ENCODE peak calls at places on chromosomes 16 and 17, in nine cellular contexts. One of them, this sample, is unnamed.
A peak's percentile ranks its signal among the peaks of the same experiment; 100 is the strongest.

GRCh38 chr17:72775914-72776313 is 316.6 kb downstream of the SLC39A11 start:
- DNase-seq in heart right ventricle: no peak
- DNase-seq in HCT116: no peak
- DNase-seq in A549: no peak
- DNase-seq in CD8-positive, alpha-beta T cell: no peak
- DNase-seq in RWPE1: no peak
- DNase-seq in right lobe of liver: no peak
- DNase-seq in thoracic aorta: no peak
- DNase-seq in stomach: no peak
- DNase-seq in this sample: no peak

GRCh38 chr16:57884655-57885133 is 82.4 kb upstream of the KIFC3 start:
- DNase-seq in heart right ventricle: no peak
- DNase-seq in HCT116: no peak
- DNase-seq in A549: no peak
- DNase-seq in CD8-positive, alpha-beta T cell: no peak
- DNase-seq in RWPE1: no peak
- DNase-seq in right lobe of liver: no peak
- DNase-seq in thoracic aorta: no peak
- DNase-seq in stomach: no peak
- DNase-seq in this sample: no peak

GRCh38 chr17:2023692-2024571 is 1.2 kb downstream of the RTN4RL1 start:
- DNase-seq in heart right ventricle: no peak
- DNase-seq in HCT116: peak; percentile 59
- DNase-seq in A549: peak; percentile 64
- DNase-seq in CD8-positive, alpha-beta T cell: no peak
- DNase-seq in RWPE1: peak; percentile 62
- DNase-seq in right lobe of liver: peak; percentile 75
- DNase-seq in thoracic aorta: no peak
- DNase-seq in stomach: no peak
- DNase-seq in this sample: no peak

GRCh38 chr17:45335721-45336120 is 18.9 kb upstream of the MAP3K14 start:
- DNase-seq in heart right ventricle: no peak
- DNase-seq in HCT116: no peak
- DNase-seq in A549: no peak
- DNase-seq in CD8-positive, alpha-beta T cell: no peak
- DNase-seq in RWPE1: no peak
- DNase-seq in right lobe of liver: peak; percentile 13
- DNase-seq in thoracic aorta: no peak
- DNase-seq in stomach: no peak
- DNase-seq in this sample: no peak

GRCh38 chr16:8962393-8963009 is 1.2 kb downstream of the USP7 start:
- DNase-seq in heart right ventricle: peak; percentile 18
- DNase-seq in HCT116: no peak
- DNase-seq in A549: no peak
- DNase-seq in CD8-positive, alpha-beta T cell: peak; percentile 40
- DNase-seq in RWPE1: peak; percentile 43
- DNase-seq in right lobe of liver: peak; percentile 54
- DNase-seq in thoracic aorta: no peak
- DNase-seq in stomach: peak; percentile 50
- DNase-seq in this sample: no peak

GRCh38 chr17:49498037-49498615 is 3.0 kb downstream of the NGFR start:
- DNase-seq in heart right ventricle: no peak
- DNase-seq in HCT116: no peak
- DNase-seq in A549: peak; percentile 51
- DNase-seq in CD8-positive, alpha-beta T cell: no peak
- DNase-seq in RWPE1: no peak
- DNase-seq in right lobe of liver: no peak
- DNase-seq in thoracic aorta: no peak
- DNase-seq in stomach: no peak
- DNase-seq in this sample: no peak

GRCh38 chr16:57134982-57135381 is 42.6 kb downstream of the CPNE2 start:
- DNase-seq in heart right ventricle: no peak
- DNase-seq in HCT116: no peak
- DNase-seq in A549: no peak
- DNase-seq in CD8-positive, alpha-beta T cell: peak; percentile 22
- DNase-seq in RWPE1: no peak
- DNase-seq in right lobe of liver: no peak
- DNase-seq in thoracic aorta: no peak
- DNase-seq in stomach: no peak
- DNase-seq in this sample: no peak

GRCh38 chr17:32879143-32879542 is 2.2 kb upstream of the MYO1D start:
- DNase-seq in heart right ventricle: no peak
- DNase-seq in HCT116: no peak
- DNase-seq in A549: no peak
- DNase-seq in CD8-positive, alpha-beta T cell: no peak
- DNase-seq in RWPE1: no peak
- DNase-seq in right lobe of liver: no peak
- DNase-seq in thoracic aorta: no peak
- DNase-seq in stomach: no peak
- DNase-seq in this sample: no peak

GRCh38 chr17:41524261-41524660 is 3.8 kb downstream of the KRT19 start:
- DNase-seq in heart right ventricle: no peak
- DNase-seq in HCT116: no peak
- DNase-seq in A549: no peak
- DNase-seq in CD8-positive, alpha-beta T cell: no peak
- DNase-seq in RWPE1: no peak
- DNase-seq in right lobe of liver: no peak
- DNase-seq in thoracic aorta: no peak
- DNase-seq in stomach: no peak
- DNase-seq in this sample: no peak

GRCh38 chr16:12225816-12226480 is 249.4 kb downstream of the SNX29 start:
- DNase-seq in heart right ventricle: no peak
- DNase-seq in HCT116: no peak
- DNase-seq in A549: no peak
- DNase-seq in CD8-positive, alpha-beta T cell: no peak
- DNase-seq in RWPE1: no peak
- DNase-seq in right lobe of liver: no peak
- DNase-seq in thoracic aorta: no peak
- DNase-seq in stomach: no peak
- DNase-seq in this sample: no peak

GRCh38 chr17:3479988-3480387 is 4.2 kb downstream of the ASPA start:
- DNase-seq in heart right ventricle: no peak
- DNase-seq in HCT116: no peak
- DNase-seq in A549: no peak
- DNase-seq in CD8-positive, alpha-beta T cell: no peak
- DNase-seq in RWPE1: no peak
- DNase-seq in right lobe of liver: no peak
- DNase-seq in thoracic aorta: no peak
- DNase-seq in stomach: no peak
- DNase-seq in this sample: no peak

GRCh38 chr17:3475155-3475808 is 515 bp upstream of the ASPA start:
- DNase-seq in heart right ventricle: no peak
- DNase-seq in HCT116: no peak
- DNase-seq in A549: no peak
- DNase-seq in CD8-positive, alpha-beta T cell: no peak
- DNase-seq in RWPE1: no peak
- DNase-seq in right lobe of liver: peak; percentile 66
- DNase-seq in thoracic aorta: no peak
- DNase-seq in stomach: no peak
- DNase-seq in this sample: no peak

GRCh38 chr17:3472137-3472536 is 518 bp upstream of the SPATA22 start:
- DNase-seq in heart right ventricle: no peak
- DNase-seq in HCT116: no peak
- DNase-seq in A549: no peak
- DNase-seq in CD8-positive, alpha-beta T cell: no peak
- DNase-seq in RWPE1: no peak
- DNase-seq in right lobe of liver: no peak
- DNase-seq in thoracic aorta: no peak
- DNase-seq in stomach: no peak
- DNase-seq in this sample: no peak

GRCh38 chr17:3474212-3474611 is 1.6 kb upstream of the ASPA start:
- DNase-seq in heart right ventricle: no peak
- DNase-seq in HCT116: no peak
- DNase-seq in A549: peak; percentile 80
- DNase-seq in CD8-positive, alpha-beta T cell: no peak
- DNase-seq in RWPE1: no peak
- DNase-seq in right lobe of liver: no peak
- DNase-seq in thoracic aorta: no peak
- DNase-seq in stomach: no peak
- DNase-seq in this sample: no peak

GRCh38 chr17:3475812-3476686 is at the start of gene ASPA:
- DNase-seq in heart right ventricle: no peak
- DNase-seq in HCT116: no peak
- DNase-seq in A549: no peak
- DNase-seq in CD8-positive, alpha-beta T cell: no peak
- DNase-seq in RWPE1: no peak
- DNase-seq in right lobe of liver: no peak
- DNase-seq in thoracic aorta: no peak
- DNase-seq in stomach: no peak
- DNase-seq in this sample: no peak
- H3K27ac ChIP-seq in heart right ventricle: no peak within 1 kb of the TSS
- H3K27ac ChIP-seq in HCT116: no peak within 1 kb of the TSS
- H3K27ac ChIP-seq in A549: peak within 1 kb of the TSS; percentile 5
- H3K27ac ChIP-seq in CD8-positive, alpha-beta T cell: no peak within 1 kb of the TSS
- H3K27ac ChIP-seq in RWPE1: no peak within 1 kb of the TSS
- H3K27ac ChIP-seq in right lobe of liver: peak within 1 kb of the TSS; percentile 85
- H3K27ac ChIP-seq in thoracic aorta: no peak within 1 kb of the TSS
- H3K27ac ChIP-seq in stomach: peak within 1 kb of the TSS; percentile 81
- H3K27ac ChIP-seq in this sample: no peak within 1 kb of the TSS

GRCh38 chr16:20847577-20847976 is 41.2 kb downstream of the REXO5 start:
- DNase-seq in heart right ventricle: no peak
- DNase-seq in HCT116: no peak
- DNase-seq in A549: no peak
- DNase-seq in CD8-positive, alpha-beta T cell: no peak
- DNase-seq in RWPE1: no peak
- DNase-seq in right lobe of liver: no peak
- DNase-seq in thoracic aorta: no peak
- DNase-seq in stomach: no peak
- DNase-seq in this sample: no peak

GRCh38 chr16:20850981-20851380 is 44.7 kb downstream of the REXO5 start:
- DNase-seq in heart right ventricle: no peak
- DNase-seq in HCT116: no peak
- DNase-seq in A549: no peak
- DNase-seq in CD8-positive, alpha-beta T cell: no peak
- DNase-seq in RWPE1: no peak
- DNase-seq in right lobe of liver: no peak
- DNase-seq in thoracic aorta: no peak
- DNase-seq in stomach: no peak
- DNase-seq in this sample: no peak

GRCh38 chr16:20853076-20853597 is 46.8 kb downstream of the REXO5 start:
- DNase-seq in heart right ventricle: no peak
- DNase-seq in HCT116: no peak
- DNase-seq in A549: no peak
- DNase-seq in CD8-positive, alpha-beta T cell: no peak
- DNase-seq in RWPE1: no peak
- DNase-seq in right lobe of liver: no peak
- DNase-seq in thoracic aorta: no peak
- DNase-seq in stomach: no peak
- DNase-seq in this sample: no peak

GRCh38 chr16:20851601-20852000 is 45.3 kb downstream of the REXO5 start:
- DNase-seq in heart right ventricle: peak; percentile 70
- DNase-seq in HCT116: peak; percentile 28
- DNase-seq in A549: peak; percentile 82
- DNase-seq in CD8-positive, alpha-beta T cell: no peak
- DNase-seq in RWPE1: peak; percentile 79
- DNase-seq in right lobe of liver: peak; percentile 81
- DNase-seq in thoracic aorta: peak; percentile 59
- DNase-seq in stomach: peak; percentile 82
- DNase-seq in this sample: peak; percentile 37

GRCh38 chr16:20849587-20850390 is 43.5 kb downstream of the REXO5 start:
- DNase-seq in heart right ventricle: peak; percentile 69
- DNase-seq in HCT116: peak; percentile 40
- DNase-seq in A549: peak; percentile 66
- DNase-seq in CD8-positive, alpha-beta T cell: peak; percentile 46
- DNase-seq in RWPE1: peak; percentile 46
- DNase-seq in right lobe of liver: peak; percentile 68
- DNase-seq in thoracic aorta: peak; percentile 45
- DNase-seq in stomach: peak; percentile 75
- DNase-seq in this sample: peak; percentile 14
- H3K27ac ChIP-seq in heart right ventricle: peak overlapping the region; percentile 75
- H3K27ac ChIP-seq in HCT116: no peak overlapping the region
- H3K27ac ChIP-seq in A549: peak overlapping the region; percentile 78
- H3K27ac ChIP-seq in CD8-positive, alpha-beta T cell: no peak overlapping the region
- H3K27ac ChIP-seq in RWPE1: peak overlapping the region; percentile 47
- H3K27ac ChIP-seq in right lobe of liver: no peak overlapping the region
- H3K27ac ChIP-seq in thoracic aorta: peak overlapping the region; percentile 83
- H3K27ac ChIP-seq in stomach: peak overlapping the region; percentile 80
- H3K27ac ChIP-seq in this sample: no peak overlapping the region

GRCh38 chr17:75835315-75835987 is 8.8 kb downstream of the UNC13D start:
- DNase-seq in heart right ventricle: no peak
- DNase-seq in HCT116: no peak
- DNase-seq in A549: no peak
- DNase-seq in CD8-positive, alpha-beta T cell: no peak
- DNase-seq in RWPE1: no peak
- DNase-seq in right lobe of liver: no peak
- DNase-seq in thoracic aorta: no peak
- DNase-seq in stomach: no peak
- DNase-seq in this sample: no peak

GRCh38 chr17:75836605-75837004 is 7.6 kb downstream of the UNC13D start:
- DNase-seq in heart right ventricle: no peak
- DNase-seq in HCT116: no peak
- DNase-seq in A549: no peak
- DNase-seq in CD8-positive, alpha-beta T cell: no peak
- DNase-seq in RWPE1: no peak
- DNase-seq in right lobe of liver: no peak
- DNase-seq in thoracic aorta: no peak
- DNase-seq in stomach: no peak
- DNase-seq in this sample: no peak

GRCh38 chr17:75838410-75838809 is 5.8 kb downstream of the UNC13D start:
- DNase-seq in heart right ventricle: no peak
- DNase-seq in HCT116: no peak
- DNase-seq in A549: no peak
- DNase-seq in CD8-positive, alpha-beta T cell: no peak
- DNase-seq in RWPE1: no peak
- DNase-seq in right lobe of liver: no peak
- DNase-seq in thoracic aorta: no peak
- DNase-seq in stomach: no peak
- DNase-seq in this sample: no peak

GRCh38 chr17:75839942-75840778 is 4.0 kb downstream of the UNC13D start:
- DNase-seq in heart right ventricle: no peak
- DNase-seq in HCT116: no peak
- DNase-seq in A549: no peak
- DNase-seq in CD8-positive, alpha-beta T cell: no peak
- DNase-seq in RWPE1: no peak
- DNase-seq in right lobe of liver: no peak
- DNase-seq in thoracic aorta: no peak
- DNase-seq in stomach: no peak
- DNase-seq in this sample: no peak

DNA sequence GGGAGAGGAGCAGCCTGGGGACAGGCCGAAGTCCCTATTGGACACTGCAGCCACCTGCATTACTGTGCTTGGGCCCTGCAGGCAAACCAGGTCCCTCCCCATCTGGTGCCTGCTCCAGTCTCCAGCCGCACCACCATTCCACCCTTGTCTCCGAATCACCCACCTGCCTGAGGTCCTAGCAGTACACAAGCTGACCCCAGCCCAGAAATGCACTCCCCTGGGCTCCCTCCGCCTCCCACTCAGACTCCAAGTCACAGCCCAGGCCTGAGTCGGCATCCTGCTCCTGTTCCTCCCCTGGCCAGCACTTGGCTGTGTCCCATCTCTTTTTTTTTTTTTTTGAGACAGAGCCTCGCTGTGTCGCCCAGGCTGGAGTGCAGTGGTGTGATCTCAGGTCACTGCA is 6.3 kb downstream of the UNC13D start:
- DNase-seq in heart right ventricle: no peak
- DNase-seq in HCT116: no peak
- DNase-seq in A549: no peak
- DNase-seq in CD8-positive, alpha-beta T cell: no peak
- DNase-seq in RWPE1: no peak
- DNase-seq in right lobe of liver: no peak
- DNase-seq in thoracic aorta: no peak
- DNase-seq in stomach: no peak
- DNase-seq in this sample: no peak
- H3K27ac ChIP-seq in heart right ventricle: no peak overlapping the region
- H3K27ac ChIP-seq in HCT116: no peak overlapping the region
- H3K27ac ChIP-seq in A549: no peak overlapping the region
- H3K27ac ChIP-seq in CD8-positive, alpha-beta T cell: no peak overlapping the region
- H3K27ac ChIP-seq in RWPE1: peak overlapping the region; percentile 31
- H3K27ac ChIP-seq in right lobe of liver: no peak overlapping the region
- H3K27ac ChIP-seq in thoracic aorta: no peak overlapping the region
- H3K27ac ChIP-seq in stomach: no peak overlapping the region
- H3K27ac ChIP-seq in this sample: no peak overlapping the region

GRCh38 chr17:830950-831349 is 48.8 kb downstream of the MRM3 start:
- DNase-seq in heart right ventricle: no peak
- DNase-seq in HCT116: no peak
- DNase-seq in A549: no peak
- DNase-seq in CD8-positive, alpha-beta T cell: no peak
- DNase-seq in RWPE1: no peak
- DNase-seq in right lobe of liver: no peak
- DNase-seq in thoracic aorta: no peak
- DNase-seq in stomach: no peak
- DNase-seq in this sample: no peak
- H3K27ac ChIP-seq in heart right ventricle: no peak overlapping the region
- H3K27ac ChIP-seq in HCT116: no peak overlapping the region
- H3K27ac ChIP-seq in A549: no peak overlapping the region
- H3K27ac ChIP-seq in CD8-positive, alpha-beta T cell: no peak overlapping the region
- H3K27ac ChIP-seq in RWPE1: no peak overlapping the region
- H3K27ac ChIP-seq in right lobe of liver: no peak overlapping the region
- H3K27ac ChIP-seq in thoracic aorta: no peak overlapping the region
- H3K27ac ChIP-seq in stomach: no peak overlapping the region
- H3K27ac ChIP-seq in this sample: no peak overlapping the region

This sample was measured in epithelial cell of prostate.